ENCODE peak calls at places on chromosome X, in five cellular contexts. One of them, this sample, is unnamed.

GRCh38 chrX:93673869-93674271 is at the start of gene FAM133A:
- DNase-seq in prostate gland: no peak
- DNase-seq in endothelial cell of umbilical vein: no peak
- DNase-seq in GM13976: no peak
- DNase-seq in neural progenitor cell: no peak
- DNase-seq in this sample: no peak

GRCh38 chrX:19760345-19760744 is 127.1 kb downstream of the SH3KBP1 start:
- DNase-seq in prostate gland: no peak
- DNase-seq in endothelial cell of umbilical vein: peak; percentile 1
- DNase-seq in GM13976: no peak
- DNase-seq in neural progenitor cell: no peak
- DNase-seq in this sample: no peak

GRCh38 chrX:40688976-40689375 is 41.6 kb upstream of the CXorf38 start:
- DNase-seq in GM13976: no peak
- DNase-seq in neural progenitor cell: no peak
- DNase-seq in endothelial cell of umbilical vein: no peak
- DNase-seq in prostate gland: no peak
- DNase-seq in this sample: no peak

GRCh38 chrX:17595456-17596035 is 141.7 kb upstream of the SCML1 start:
- DNase-seq in neural progenitor cell: no peak
- DNase-seq in endothelial cell of umbilical vein: peak; percentile 85
- DNase-seq in prostate gland: no peak
- DNase-seq in GM13976: no peak
- DNase-seq in this sample: peak; percentile 35

GRCh38 chrX:143788265-143788664 is 67.7 kb upstream of the SPANXN2 start:
- DNase-seq in endothelial cell of umbilical vein: no peak
- DNase-seq in GM13976: no peak
- DNase-seq in neural progenitor cell: peak; percentile 31
- DNase-seq in prostate gland: no peak
- DNase-seq in this sample: no peak

GRCh38 chrX:41148553-41148952 is 63.3 kb downstream of the USP9X start:
- DNase-seq in endothelial cell of umbilical vein: peak; percentile 62
- DNase-seq in neural progenitor cell: no peak
- DNase-seq in prostate gland: no peak
- DNase-seq in GM13976: no peak
- DNase-seq in this sample: no peak

GRCh38 chrX:100928660-100929613 is at the start of gene XKRX:
- DNase-seq in endothelial cell of umbilical vein: peak; percentile 26
- DNase-seq in neural progenitor cell: peak; percentile 62
- DNase-seq in GM13976: peak; percentile 49
- DNase-seq in prostate gland: peak; percentile 5
- DNase-seq in this sample: peak; percentile 53

GRCh38 chrX:120305531-120306145 is 5.6 kb downstream of the TMEM255A start:
- DNase-seq in prostate gland: no peak
- DNase-seq in neural progenitor cell: no peak
- DNase-seq in endothelial cell of umbilical vein: no peak
- DNase-seq in GM13976: no peak
- DNase-seq in this sample: no peak

GRCh38 chrX:128800138-128800537 is 723.2 kb downstream of the SMARCA1 start:
- DNase-seq in prostate gland: no peak
- DNase-seq in neural progenitor cell: peak; percentile 21
- DNase-seq in endothelial cell of umbilical vein: no peak
- DNase-seq in GM13976: no peak
- DNase-seq in this sample: no peak

GRCh38 chrX:87517571-87518141 is at the start of gene KLHL4:
- DNase-seq in prostate gland: no peak
- DNase-seq in neural progenitor cell: peak; percentile 92
- DNase-seq in GM13976: no peak
- DNase-seq in endothelial cell of umbilical vein: peak; percentile 92
- DNase-seq in this sample: peak; percentile 0

GRCh38 chrX:31580726-31581125 is 508.9 kb upstream of the FTHL17 start:
- DNase-seq in prostate gland: no peak
- DNase-seq in neural progenitor cell: peak; percentile 4
- DNase-seq in GM13976: no peak
- DNase-seq in endothelial cell of umbilical vein: peak; percentile 45
- DNase-seq in this sample: no peak

GRCh38 chrX:123962006-123962485 is 540 bp downstream of the STAG2 start:
- DNase-seq in neural progenitor cell: no peak
- DNase-seq in endothelial cell of umbilical vein: no peak
- DNase-seq in GM13976: no peak
- DNase-seq in prostate gland: no peak
- DNase-seq in this sample: no peak

GRCh38 chrX:129842510-129843208 is 1.0 kb downstream of the ZDHHC9 start:
- DNase-seq in prostate gland: peak; percentile 15
- DNase-seq in endothelial cell of umbilical vein: peak; percentile 35
- DNase-seq in neural progenitor cell: peak; percentile 14
- DNase-seq in GM13976: no peak
- DNase-seq in this sample: peak; percentile 25

GRCh38 chrX:65723706-65724105 is 56.3 kb downstream of the MSN start:
- DNase-seq in endothelial cell of umbilical vein: peak; percentile 42
- DNase-seq in neural progenitor cell: no peak
- DNase-seq in GM13976: peak; percentile 30
- DNase-seq in prostate gland: no peak
- DNase-seq in this sample: no peak

GRCh38 chrX:103248553-103248952 is 6.4 kb downstream of the TCEAL8 start:
- DNase-seq in endothelial cell of umbilical vein: peak; percentile 33
- DNase-seq in GM13976: peak; percentile 25
- DNase-seq in neural progenitor cell: no peak
- DNase-seq in prostate gland: peak; percentile 4
- DNase-seq in this sample: no peak

GRCh38 chrX:149531599-149531998 is 9.2 kb upstream of the EOLA1 start:
- DNase-seq in prostate gland: no peak
- DNase-seq in endothelial cell of umbilical vein: no peak
- DNase-seq in GM13976: peak; percentile 31
- DNase-seq in neural progenitor cell: no peak
- DNase-seq in this sample: no peak

GRCh38 chrX:38879631-38880220 is 78.5 kb downstream of the MID1IP1 start:
- DNase-seq in neural progenitor cell: no peak
- DNase-seq in prostate gland: peak; percentile 4
- DNase-seq in GM13976: no peak
- DNase-seq in endothelial cell of umbilical vein: no peak
- DNase-seq in this sample: peak; percentile 8

GRCh38 chrX:119189115-119189514 is 47.0 kb upstream of the PGRMC1 start:
- DNase-seq in prostate gland: no peak
- DNase-seq in endothelial cell of umbilical vein: no peak
- DNase-seq in neural progenitor cell: no peak
- DNase-seq in GM13976: no peak
- DNase-seq in this sample: no peak

GRCh38 chrX:337331-337831 is 18.8 kb upstream of the GTPBP6 start:
- DNase-seq in neural progenitor cell: no peak
- DNase-seq in prostate gland: no peak
- DNase-seq in endothelial cell of umbilical vein: no peak
- DNase-seq in GM13976: no peak
- DNase-seq in this sample: no peak

GRCh38 chrX:68428431-68428830 is 4.9 kb downstream of the OPHN1 start:
- DNase-seq in GM13976: no peak
- DNase-seq in neural progenitor cell: no peak
- DNase-seq in endothelial cell of umbilical vein: peak; percentile 6
- DNase-seq in prostate gland: no peak
- DNase-seq in this sample: no peak

GRCh38 chrX:144627947-144628346 is 619.4 kb upstream of the SPANXN1 start:
- DNase-seq in GM13976: no peak
- DNase-seq in prostate gland: no peak
- DNase-seq in neural progenitor cell: no peak
- DNase-seq in endothelial cell of umbilical vein: no peak
- DNase-seq in this sample: peak; percentile 53

GRCh38 chrX:2819345-2820130 is 9.2 kb upstream of the GYG2 start:
- DNase-seq in endothelial cell of umbilical vein: peak; percentile 20
- DNase-seq in neural progenitor cell: no peak
- DNase-seq in GM13976: peak; percentile 51
- DNase-seq in prostate gland: no peak
- DNase-seq in this sample: peak; percentile 20

GRCh38 chrX:71536285-71536684 is 3.4 kb downstream of the OGT start:
- DNase-seq in GM13976: no peak
- DNase-seq in prostate gland: no peak
- DNase-seq in neural progenitor cell: no peak
- DNase-seq in endothelial cell of umbilical vein: no peak
- DNase-seq in this sample: no peak

GRCh38 chrX:135340827-135341226 is 31.5 kb downstream of the ETDC start:
- DNase-seq in prostate gland: no peak
- DNase-seq in neural progenitor cell: no peak
- DNase-seq in GM13976: no peak
- DNase-seq in endothelial cell of umbilical vein: no peak
- DNase-seq in this sample: no peak

GRCh38 chrX:147958316-147958715 is 22.8 kb upstream of the FMR1NB start:
- DNase-seq in prostate gland: no peak
- DNase-seq in GM13976: no peak
- DNase-seq in endothelial cell of umbilical vein: no peak
- DNase-seq in neural progenitor cell: no peak
- DNase-seq in this sample: peak; percentile 1

GRCh38 chrX:21374994-21375794 is 976 bp downstream of the CNKSR2 start:
- DNase-seq in GM13976: peak; percentile 20
- DNase-seq in prostate gland: no peak
- DNase-seq in endothelial cell of umbilical vein: no peak
- DNase-seq in neural progenitor cell: peak; percentile 28
- DNase-seq in this sample: no peak

DNA sequence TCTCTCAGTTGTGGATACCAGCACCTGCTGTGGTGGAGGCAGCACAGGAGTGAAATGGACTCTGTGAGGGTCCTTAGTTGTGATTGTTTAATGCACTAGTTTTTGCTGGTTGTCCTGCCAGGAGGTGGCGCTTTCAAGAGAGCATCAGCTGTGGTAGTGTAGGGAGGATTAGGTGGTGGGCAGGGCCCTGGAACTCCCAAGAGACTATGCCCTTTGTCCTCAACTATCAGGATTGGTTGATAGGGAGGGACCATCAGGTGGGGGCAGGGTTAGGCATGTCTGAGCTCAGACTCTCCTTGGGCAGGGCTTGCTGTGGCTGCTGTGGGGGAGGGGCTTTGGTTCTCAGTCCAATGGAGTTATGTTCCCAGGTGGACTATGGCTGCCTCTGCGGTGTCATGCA is 121.9 kb downstream of the RRAGB start:
- DNase-seq in GM13976: no peak
- DNase-seq in neural progenitor cell: peak; percentile 5
- DNase-seq in prostate gland: no peak
- DNase-seq in endothelial cell of umbilical vein: no peak
- DNase-seq in this sample: no peak
- TF ChIP-seq CTCF in GM13976: no peak
- TF ChIP-seq CTCF in neural progenitor cell: peak; percentile 15
- TF ChIP-seq CTCF in prostate gland: no peak
- TF ChIP-seq CTCF in endothelial cell of umbilical vein: no peak
- TF ChIP-seq CTCF in this sample: no peak

GRCh38 chrX:153306527-153307115 is 14.9 kb downstream of the PNMA6F start:
- DNase-seq in neural progenitor cell: no peak
- DNase-seq in prostate gland: no peak
- DNase-seq in GM13976: no peak
- DNase-seq in endothelial cell of umbilical vein: no peak
- DNase-seq in this sample: no peak

GRCh38 chrX:153307546-153308175 is 13.9 kb downstream of the PNMA6F start:
- DNase-seq in endothelial cell of umbilical vein: no peak
- DNase-seq in GM13976: no peak
- DNase-seq in neural progenitor cell: no peak
- DNase-seq in prostate gland: no peak
- DNase-seq in this sample: no peak

GRCh38 chrX:153312842-153313241 is 8.7 kb downstream of the PNMA6F start:
- DNase-seq in GM13976: no peak
- DNase-seq in prostate gland: no peak
- DNase-seq in endothelial cell of umbilical vein: no peak
- DNase-seq in neural progenitor cell: no peak
- DNase-seq in this sample: no peak

GRCh38 chrX:153312041-153312440 is 9.5 kb downstream of the PNMA6F start:
- DNase-seq in prostate gland: no peak
- DNase-seq in neural progenitor cell: no peak
- DNase-seq in endothelial cell of umbilical vein: no peak
- DNase-seq in GM13976: no peak
- DNase-seq in this sample: no peak

DNA sequence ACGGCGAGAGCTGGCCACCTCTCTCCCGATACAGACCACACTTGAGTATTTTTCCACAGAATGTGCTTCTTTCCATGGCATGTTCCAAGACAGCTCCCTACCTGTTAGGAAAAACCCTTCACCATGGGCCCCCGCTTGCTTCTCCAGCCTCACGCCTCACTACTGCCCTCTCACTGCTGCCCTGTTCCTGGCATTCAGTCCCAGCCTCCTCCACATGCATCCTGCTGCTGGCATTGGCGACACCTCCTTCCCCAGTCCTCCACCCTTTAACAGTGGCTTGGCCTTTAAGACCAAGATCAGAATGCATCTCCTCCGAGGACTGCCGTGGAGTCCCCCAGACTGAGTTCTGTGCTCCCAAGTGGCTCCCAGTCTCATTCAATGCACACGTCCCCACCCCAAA is 10.7 kb downstream of the PNMA6F start:
- DNase-seq in GM13976: no peak
- DNase-seq in neural progenitor cell: no peak
- DNase-seq in endothelial cell of umbilical vein: no peak
- DNase-seq in prostate gland: no peak
- DNase-seq in this sample: no peak
- TF ChIP-seq CTCF in GM13976: no peak
- TF ChIP-seq CTCF in neural progenitor cell: peak; percentile 3
- TF ChIP-seq CTCF in endothelial cell of umbilical vein: no peak
- TF ChIP-seq CTCF in prostate gland: no peak
- TF ChIP-seq CTCF in this sample: no peak

DNA sequence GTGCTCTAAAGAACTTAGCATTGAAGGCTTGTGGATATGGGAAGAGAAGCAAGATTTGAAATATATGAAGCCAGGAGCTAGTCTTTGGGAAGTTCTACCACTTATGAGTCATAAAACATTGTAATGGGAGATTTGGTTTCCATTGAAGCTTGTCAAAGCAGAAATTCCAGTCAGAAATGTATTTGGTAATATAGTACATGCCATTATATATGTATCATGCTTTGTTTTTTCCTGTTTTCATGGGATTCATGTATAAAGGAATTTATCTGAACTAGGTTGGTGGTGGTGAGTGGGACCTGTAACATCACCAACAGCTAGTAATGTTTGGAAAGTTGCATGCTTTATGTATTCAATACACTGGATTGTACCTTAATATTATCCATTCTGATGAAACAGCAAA is 14.6 kb upstream of the DCAF8L2 start:
- DNase-seq in endothelial cell of umbilical vein: peak; percentile 11
- DNase-seq in neural progenitor cell: no peak
- DNase-seq in GM13976: no peak
- DNase-seq in prostate gland: no peak
- DNase-seq in this sample: no peak
- TF ChIP-seq CTCF in endothelial cell of umbilical vein: no peak
- TF ChIP-seq CTCF in neural progenitor cell: no peak
- TF ChIP-seq CTCF in GM13976: no peak
- TF ChIP-seq CTCF in prostate gland: no peak
- TF ChIP-seq CTCF in this sample: no peak

GRCh38 chrX:64204252-64204651 is 1.3 kb downstream of the AMER1 start:
- DNase-seq in endothelial cell of umbilical vein: no peak
- DNase-seq in prostate gland: peak; percentile 3
- DNase-seq in GM13976: no peak
- DNase-seq in neural progenitor cell: peak; percentile 47
- DNase-seq in this sample: no peak

GRCh38 chrX:64206556-64207162 is 1.2 kb upstream of the AMER1 start:
- DNase-seq in prostate gland: peak; percentile 11
- DNase-seq in endothelial cell of umbilical vein: no peak
- DNase-seq in GM13976: no peak
- DNase-seq in neural progenitor cell: peak; percentile 28
- DNase-seq in this sample: no peak

GRCh38 chrX:64204701-64205440 is 637 bp downstream of the AMER1 start:
- DNase-seq in endothelial cell of umbilical vein: peak; percentile 41
- DNase-seq in neural progenitor cell: peak; percentile 44
- DNase-seq in GM13976: peak; percentile 45
- DNase-seq in prostate gland: peak; percentile 9
- DNase-seq in this sample: peak; percentile 22

GRCh38 chrX:64205441-64205734 is at the start of gene AMER1:
- DNase-seq in GM13976: no peak
- DNase-seq in prostate gland: no peak
- DNase-seq in endothelial cell of umbilical vein: no peak
- DNase-seq in neural progenitor cell: no peak
- DNase-seq in this sample: no peak

GRCh38 chrX:64205735-64206491 is 405 bp upstream of the AMER1 start:
- DNase-seq in prostate gland: peak; percentile 93
- DNase-seq in neural progenitor cell: peak; percentile 90
- DNase-seq in endothelial cell of umbilical vein: peak; percentile 96
- DNase-seq in GM13976: peak; percentile 89
- DNase-seq in this sample: peak; percentile 92
- TF ChIP-seq CTCF in prostate gland: no peak
- TF ChIP-seq CTCF in neural progenitor cell: peak; percentile 17
- TF ChIP-seq CTCF in endothelial cell of umbilical vein: peak; percentile 8
- TF ChIP-seq CTCF in GM13976: no peak
- TF ChIP-seq CTCF in this sample: no peak